ENCODE peak calls at places on chromosomes 3 and 15, in nine cellular contexts. B, E, C, U, N, W, S, Y and R are unnamed samples.

GRCh38 chr15:29936353-29937049 is 114.2 kb upstream of the TJP1 start:
- DNase-seq in B (no peak), E (no peak), C (no peak), U (peak), N (no peak), W (no peak), S (peak), Y (no peak), R (peak)

GRCh38 chr15:95609096-95609495 is 721.4 kb upstream of the NR2F2 start:
- DNase-seq in B (no peak), E (no peak), C (no peak), U (peak), N (no peak), W (no peak), S (peak), Y (no peak), R (peak)

GRCh38 chr3:193732391-193732790 is 139.4 kb downstream of the OPA1 start:
- DNase-seq in B (no peak), E (no peak), C (peak), U (peak), N (no peak), W (no peak), S (peak), Y (no peak), R (peak)

GRCh38 chr3:69181592-69182211 is 59.3 kb upstream of the LMOD3 start:
- DNase-seq in B (no peak), E (peak), C (peak), U (peak), N (peak), W (no peak), S (peak), Y (no peak), R (peak)

GRCh38 chr3:150384517-150385212 is 23.4 kb upstream of the TSC22D2 start:
- DNase-seq in B (peak), E (peak), C (peak), U (peak), N (no peak), W (peak), S (peak), Y (peak), R (no peak)

GRCh38 chr3:103158183-103158582 is 723.4 kb downstream of the ZPLD1 start:
- DNase-seq in B (no peak), E (no peak), C (no peak), U (no peak), N (no peak), W (no peak), S (no peak), Y (no peak), R (no peak)

GRCh38 chr15:27833178-27833577 is 265.9 kb downstream of the OCA2 start:
- DNase-seq in B (no peak), E (no peak), C (no peak), U (no peak), N (no peak), W (no peak), S (no peak), Y (no peak), R (no peak)

GRCh38 chr3:169579086-169579485 is 84.4 kb downstream of the MECOM start:
- DNase-seq in B (no peak), E (no peak), C (no peak), U (no peak), N (no peak), W (no peak), S (no peak), Y (no peak), R (no peak)

GRCh38 chr15:93366387-93367100 is 277.5 kb upstream of the RGMA start:
- DNase-seq in B (no peak), E (no peak), C (no peak), U (no peak), N (no peak), W (no peak), S (no peak), Y (no peak), R (no peak)

GRCh38 chr3:171561601-171562323 is 101.6 kb upstream of the TNIK start:
- DNase-seq in B (no peak), E (peak), C (no peak), U (no peak), N (no peak), W (no peak), S (no peak), Y (peak), R (peak)

GRCh38 chr3:159775372-159775961 is 213.2 kb upstream of the IL12A start:
- DNase-seq in B (no peak), E (no peak), C (peak), U (peak), N (no peak), W (no peak), S (peak), Y (no peak), R (peak)

GRCh38 chr3:141643391-141643790 is 94.7 kb upstream of the RNF7 start:
- DNase-seq in B (no peak), E (no peak), C (no peak), U (peak), N (no peak), W (no peak), S (peak), Y (no peak), R (no peak)

GRCh38 chr3:70053293-70053692 is 53.8 kb downstream of the SAMMSON start:
- DNase-seq in B (no peak), E (peak), C (no peak), U (peak), N (no peak), W (no peak), S (peak), Y (no peak), R (no peak)

GRCh38 chr3:115381573-115381912 is 234.5 kb upstream of the ZBTB20 start:
- DNase-seq in B (no peak), E (no peak), C (no peak), U (no peak), N (no peak), W (no peak), S (no peak), Y (no peak), R (peak)

GRCh38 chr3:8761866-8762265 is 7.5 kb downstream of the OXTR start:
- DNase-seq in B (no peak), E (no peak), C (no peak), U (no peak), N (no peak), W (no peak), S (no peak), Y (no peak), R (no peak)

GRCh38 chr3:188829577-188829976 is 342.2 kb upstream of the TPRG1 start:
- DNase-seq in B (no peak), E (peak), C (no peak), U (no peak), N (no peak), W (no peak), S (peak), Y (no peak), R (no peak)

GRCh38 chr3:186002884-186003472 is 65.2 kb upstream of the TRA2B start:
- DNase-seq in B (no peak), E (peak), C (no peak), U (peak), N (peak), W (no peak), S (peak), Y (no peak), R (peak)

GRCh38 chr15:23422099-23422945 is 24.7 kb downstream of the GOLGA6L2 start:
- DNase-seq in B (no peak), E (no peak), C (peak), U (peak), N (no peak), W (no peak), S (no peak), Y (no peak), R (no peak)

GRCh38 chr15:64191971-64192830 is 29.4 kb upstream of the PPIB start:
- DNase-seq in B (no peak), E (no peak), C (no peak), U (no peak), N (no peak), W (no peak), S (no peak), Y (no peak), R (no peak)

GRCh38 chr3:24387000-24387399 is 107.7 kb downstream of the THRB start:
- DNase-seq in B (no peak), E (no peak), C (no peak), U (peak), N (no peak), W (no peak), S (peak), Y (no peak), R (no peak)

GRCh38 chr3:52197842-52198625 is at the start of gene ALAS1:
- DNase-seq in B (peak), E (peak), C (peak), U (peak), N (peak), W (peak), S (peak), Y (peak), R (peak)

GRCh38 chr3:44415421-44415820 is 62.0 kb downstream of the ZNF445 start:
- DNase-seq in B (no peak), E (no peak), C (no peak), U (no peak), N (no peak), W (no peak), S (no peak), Y (no peak), R (no peak)

GRCh38 chr15:28909958-28910500 is 24.3 kb downstream of the APBA2 start:
- DNase-seq in B (no peak), E (no peak), C (no peak), U (no peak), N (no peak), W (no peak), S (no peak), Y (no peak), R (no peak)

GRCh38 chr3:129224984-129225393 is 24.4 kb upstream of the COPG1 start:
- DNase-seq in B (no peak), E (peak), C (peak), U (peak), N (no peak), W (no peak), S (peak), Y (no peak), R (peak)

GRCh38 chr3:37905987-37906674 is 44.5 kb downstream of the CTDSPL start:
- DNase-seq in B (no peak), E (no peak), C (no peak), U (peak), N (no peak), W (no peak), S (peak), Y (no peak), R (peak)